ENCODE peak calls at places on chromosomes 5 and 9, in five cellular contexts. M is ELR; F is iris pigment epithelial cell; K is adrenal gland; P is stimulated activated CD8-positive, alpha-beta memory T cell treated with anti-CD3 and anti-CD28 coated beads, Interleukin-15, amount 100 ng/mL, for 24 hours. N is an unnamed sample.

GRCh38 chr5:125227333-125228075 is 481.1 kb upstream of the ZNF608 start:
- DNase-seq in M (peak), F (peak), K (peak), P (no peak), N (peak)

GRCh38 chr5:174356536-174356935 is 311.0 kb downstream of the NSG2 start:
- DNase-seq in M (no peak), F (no peak), K (no peak), P (no peak), N (no peak)

GRCh38 chr5:88680253-88681132 is 202.5 kb downstream of the MEF2C start:
- DNase-seq in M (peak), F (peak), K (peak), P (peak), N (peak)

GRCh38 chr9:136565722-136566552 is 20.1 kb upstream of the NOTCH1 start:
- DNase-seq in M (no peak), F (no peak), K (no peak), P (no peak), N (no peak)

GRCh38 chr5:100904259-100904822 is 1.3 kb upstream of the ST8SIA4 start:
- DNase-seq in M (peak), F (no peak), K (no peak), P (no peak), N (no peak)

GRCh38 chr9:114164191-114164794 is 9.0 kb downstream of the COL27A1 start:
- DNase-seq in M (no peak), F (no peak), K (no peak), P (no peak), N (no peak)

GRCh38 chr5:120017523-120017922 is 388.2 kb downstream of the FAM170A start:
- DNase-seq in M (peak), F (peak), K (no peak), P (no peak), N (peak)

GRCh38 chr9:136283291-136284235 is 20.3 kb downstream of the CCDC187 start:
- DNase-seq in M (peak), F (peak), K (peak), P (peak), N (peak)

GRCh38 chr5:178431777-178432155 is 158.4 kb downstream of the COL23A1 start:
- DNase-seq in M (no peak), F (no peak), K (no peak), P (no peak), N (no peak)

GRCh38 chr9:99169982-99170761 is 51.6 kb downstream of the ALG2 start:
- DNase-seq in M (peak), F (no peak), K (no peak), P (no peak), N (no peak)

GRCh38 chr5:32600057-32600622 is 14.8 kb downstream of the SUB1 start:
- DNase-seq in M (peak), F (peak), K (no peak), P (no peak), N (peak)

GRCh38 chr5:156359452-156359851 is 32.5 kb downstream of the SGCD start:
- DNase-seq in M (no peak), F (peak), K (no peak), P (no peak), N (peak)

GRCh38 chr5:17302590-17302989 is 85.2 kb downstream of the BASP1 start:
- DNase-seq in M (no peak), F (no peak), K (peak), P (no peak), N (no peak)

GRCh38 chr5:66742083-66742895 is 146.1 kb downstream of the MAST4 start:
- DNase-seq in M (peak), F (no peak), K (no peak), P (no peak), N (peak)

GRCh38 chr9:86943223-86943870 is 4.0 kb downstream of the GAS1 start:
- DNase-seq in M (no peak), F (peak), K (no peak), P (no peak), N (no peak)

GRCh38 chr5:13278148-13278547 is 666.3 kb downstream of the DNAH5 start:
- DNase-seq in M (peak), F (no peak), K (no peak), P (no peak), N (peak)

GRCh38 chr5:143887302-143887638 is 75.3 kb downstream of the HMHB1 start:
- DNase-seq in M (peak), F (peak), K (no peak), P (no peak), N (peak)

GRCh38 chr5:10352404-10353240 is 873 bp upstream of the MARCHF6 start:
- DNase-seq in M (peak), F (peak), K (no peak), P (no peak), N (peak)

GRCh38 chr5:110945874-110946436 is 125.6 kb upstream of the TSLP start:
- DNase-seq in M (no peak), F (no peak), K (no peak), P (no peak), N (no peak)

GRCh38 chr9:101388507-101388993 is 3.7 kb upstream of the BAAT start:
- DNase-seq in M (peak), F (no peak), K (no peak), P (no peak), N (no peak)

N was measured in HCEC 1CT.